ENCODE peak calls at places on chromosomes 11 and 22, in five cellular contexts. One of them, this sample, is unnamed.

GRCh38 chr11:33941637-33942160 is 49.8 kb upstream of the LMO2 start:
- DNase-seq in NCI-H2081 treated with DMSO at 0.1 percent for 48 hours: no peak
- DNase-seq in dermis microvascular lymphatic vessel endothelial cell: peak; percentile 91
- DNase-seq in LoVo: peak; percentile 12
- DNase-seq in Kasumi-1: peak; percentile 47
- DNase-seq in this sample: peak; percentile 70

GRCh38 chr11:75986966-75987365 is 172.0 kb downstream of the UVRAG start:
- DNase-seq in NCI-H2081 treated with DMSO at 0.1 percent for 48 hours: no peak
- DNase-seq in dermis microvascular lymphatic vessel endothelial cell: peak; percentile 82
- DNase-seq in LoVo: no peak
- DNase-seq in Kasumi-1: no peak
- DNase-seq in this sample: no peak

GRCh38 chr11:85718991-85719807 is 33.2 kb upstream of the CCDC89 start:
- DNase-seq in NCI-H2081 treated with DMSO at 0.1 percent for 48 hours: no peak
- DNase-seq in dermis microvascular lymphatic vessel endothelial cell: no peak
- DNase-seq in LoVo: peak; percentile 23
- DNase-seq in Kasumi-1: no peak
- DNase-seq in this sample: no peak

GRCh38 chr22:45448431-45448830 is 34.9 kb downstream of the RIBC2 start:
- DNase-seq in NCI-H2081 treated with DMSO at 0.1 percent for 48 hours: no peak
- DNase-seq in dermis microvascular lymphatic vessel endothelial cell: no peak
- DNase-seq in LoVo: no peak
- DNase-seq in Kasumi-1: no peak
- DNase-seq in this sample: no peak

GRCh38 chr11:17333799-17334586 is 17.6 kb upstream of the NCR3LG1 start:
- DNase-seq in NCI-H2081 treated with DMSO at 0.1 percent for 48 hours: no peak
- DNase-seq in dermis microvascular lymphatic vessel endothelial cell: no peak
- DNase-seq in LoVo: no peak
- DNase-seq in Kasumi-1: no peak
- DNase-seq in this sample: peak; percentile 3

GRCh38 chr11:10499452-10500262 is 41.3 kb downstream of the RNF141 start:
- DNase-seq in NCI-H2081 treated with DMSO at 0.1 percent for 48 hours: no peak
- DNase-seq in dermis microvascular lymphatic vessel endothelial cell: no peak
- DNase-seq in LoVo: no peak
- DNase-seq in Kasumi-1: no peak
- DNase-seq in this sample: peak; percentile 13

GRCh38 chr11:798093-798713 is at the start of gene SLC25A22:
- DNase-seq in NCI-H2081 treated with DMSO at 0.1 percent for 48 hours: no peak
- DNase-seq in dermis microvascular lymphatic vessel endothelial cell: no peak
- DNase-seq in LoVo: peak; percentile 84
- DNase-seq in Kasumi-1: peak; percentile 69
- DNase-seq in this sample: peak; percentile 63

GRCh38 chr22:42639541-42640241 is 710 bp downstream of the ATP5MGL start:
- DNase-seq in NCI-H2081 treated with DMSO at 0.1 percent for 48 hours: no peak
- DNase-seq in dermis microvascular lymphatic vessel endothelial cell: no peak
- DNase-seq in LoVo: no peak
- DNase-seq in Kasumi-1: no peak
- DNase-seq in this sample: no peak

GRCh38 chr11:115716577-115717214 is 212.5 kb upstream of the CADM1 start:
- DNase-seq in NCI-H2081 treated with DMSO at 0.1 percent for 48 hours: no peak
- DNase-seq in dermis microvascular lymphatic vessel endothelial cell: no peak
- DNase-seq in LoVo: no peak
- DNase-seq in Kasumi-1: no peak
- DNase-seq in this sample: peak; percentile 48

GRCh38 chr22:22748297-22748743 is 103.9 kb downstream of the GGTLC2 start:
- DNase-seq in NCI-H2081 treated with DMSO at 0.1 percent for 48 hours: no peak
- DNase-seq in dermis microvascular lymphatic vessel endothelial cell: peak; percentile 12
- DNase-seq in LoVo: peak; percentile 21
- DNase-seq in Kasumi-1: peak; percentile 47
- DNase-seq in this sample: peak; percentile 66

GRCh38 chr11:105298630-105299029 is 159.1 kb upstream of the CARD18 start:
- DNase-seq in NCI-H2081 treated with DMSO at 0.1 percent for 48 hours: no peak
- DNase-seq in dermis microvascular lymphatic vessel endothelial cell: no peak
- DNase-seq in LoVo: no peak
- DNase-seq in Kasumi-1: no peak
- DNase-seq in this sample: no peak

GRCh38 chr11:75277991-75278790 is 37.6 kb downstream of the TPBGL start:
- DNase-seq in NCI-H2081 treated with DMSO at 0.1 percent for 48 hours: no peak
- DNase-seq in dermis microvascular lymphatic vessel endothelial cell: no peak
- DNase-seq in LoVo: no peak
- DNase-seq in Kasumi-1: no peak
- DNase-seq in this sample: no peak

GRCh38 chr11:112903310-112903709 is 57.9 kb upstream of the NCAM1 start:
- DNase-seq in NCI-H2081 treated with DMSO at 0.1 percent for 48 hours: no peak
- DNase-seq in dermis microvascular lymphatic vessel endothelial cell: no peak
- DNase-seq in LoVo: no peak
- DNase-seq in Kasumi-1: no peak
- DNase-seq in this sample: no peak

GRCh38 chr22:37203354-37204044 is 8.8 kb downstream of the SSTR3 start:
- DNase-seq in NCI-H2081 treated with DMSO at 0.1 percent for 48 hours: no peak
- DNase-seq in dermis microvascular lymphatic vessel endothelial cell: no peak
- DNase-seq in LoVo: no peak
- DNase-seq in Kasumi-1: no peak
- DNase-seq in this sample: no peak